ENCODE peak calls at places on chromosomes 5 and 9, in five cellular contexts. One of them, this sample, is unnamed.

GRCh38 chr9:89428901-89429890 is 68.7 kb downstream of the SEMA4D start:
- DNase-seq in SJCRH30: no peak
- DNase-seq in neuronal stem cell: no peak
- DNase-seq in fibroblast of lung: no peak
- DNase-seq in OCI-LY7: peak; percentile 91
- DNase-seq in this sample: peak; percentile 38

GRCh38 chr5:138033916-138034315 is 1.0 kb upstream of the FAM13B start:
- DNase-seq in fibroblast of lung: peak; percentile 66
- DNase-seq in OCI-LY7: no peak
- DNase-seq in neuronal stem cell: no peak
- DNase-seq in SJCRH30: no peak
- DNase-seq in this sample: peak; percentile 11

GRCh38 chr5:57494104-57495098 is 11.8 kb upstream of the ACTBL2 start:
- DNase-seq in OCI-LY7: no peak
- DNase-seq in neuronal stem cell: no peak
- DNase-seq in fibroblast of lung: peak; percentile 100
- DNase-seq in SJCRH30: peak; percentile 96
- DNase-seq in this sample: peak; percentile 32

GRCh38 chr5:156431956-156432829 is 105.2 kb downstream of the SGCD start:
- DNase-seq in fibroblast of lung: no peak
- DNase-seq in SJCRH30: no peak
- DNase-seq in neuronal stem cell: no peak
- DNase-seq in OCI-LY7: no peak
- DNase-seq in this sample: no peak

GRCh38 chr5:111252799-111253564 is 28.8 kb downstream of the CAMK4 start:
- DNase-seq in SJCRH30: no peak
- DNase-seq in OCI-LY7: peak; percentile 44
- DNase-seq in neuronal stem cell: no peak
- DNase-seq in fibroblast of lung: no peak
- DNase-seq in this sample: no peak

GRCh38 chr9:124761196-124761595 is 9.9 kb downstream of the NR6A1 start:
- DNase-seq in neuronal stem cell: no peak
- DNase-seq in SJCRH30: no peak
- DNase-seq in fibroblast of lung: no peak
- DNase-seq in OCI-LY7: no peak
- DNase-seq in this sample: no peak

GRCh38 chr5:140713562-140714094 is 13.4 kb downstream of the ZMAT2 start:
- DNase-seq in neuronal stem cell: no peak
- DNase-seq in SJCRH30: no peak
- DNase-seq in fibroblast of lung: no peak
- DNase-seq in OCI-LY7: no peak
- DNase-seq in this sample: no peak

GRCh38 chr5:96455789-96456188 is 22.7 kb upstream of the PCSK1 start:
- DNase-seq in SJCRH30: no peak
- DNase-seq in fibroblast of lung: no peak
- DNase-seq in neuronal stem cell: no peak
- DNase-seq in OCI-LY7: no peak
- DNase-seq in this sample: no peak

GRCh38 chr9:5563417-5563815 is 53.1 kb downstream of the PDCD1LG2 start:
- DNase-seq in neuronal stem cell: no peak
- DNase-seq in fibroblast of lung: peak; percentile 63
- DNase-seq in OCI-LY7: no peak
- DNase-seq in SJCRH30: no peak
- DNase-seq in this sample: no peak

GRCh38 chr5:1785062-1785461 is 14.6 kb downstream of the MRPL36 start:
- DNase-seq in OCI-LY7: peak; percentile 22
- DNase-seq in neuronal stem cell: no peak
- DNase-seq in fibroblast of lung: no peak
- DNase-seq in SJCRH30: no peak
- DNase-seq in this sample: no peak

GRCh38 chr9:89564257-89564878 is 40.4 kb upstream of the GADD45G start:
- DNase-seq in OCI-LY7: peak; percentile 62
- DNase-seq in neuronal stem cell: peak; percentile 5
- DNase-seq in SJCRH30: peak; percentile 75
- DNase-seq in fibroblast of lung: no peak
- DNase-seq in this sample: peak; percentile 13

GRCh38 chr5:57177479-57178156 is 3.8 kb downstream of the GPBP1 start:
- DNase-seq in neuronal stem cell: no peak
- DNase-seq in OCI-LY7: no peak
- DNase-seq in fibroblast of lung: no peak
- DNase-seq in SJCRH30: no peak
- DNase-seq in this sample: no peak

GRCh38 chr5:4720831-4721230 is 419.3 kb upstream of the ADAMTS16 start:
- DNase-seq in neuronal stem cell: no peak
- DNase-seq in fibroblast of lung: peak; percentile 86
- DNase-seq in OCI-LY7: no peak
- DNase-seq in SJCRH30: no peak
- DNase-seq in this sample: no peak

GRCh38 chr5:140573683-140574082 is 9.1 kb downstream of the SLC35A4 start:
- DNase-seq in OCI-LY7: no peak
- DNase-seq in neuronal stem cell: no peak
- DNase-seq in fibroblast of lung: no peak
- DNase-seq in SJCRH30: no peak
- DNase-seq in this sample: no peak

GRCh38 chr5:141343242-141343952 is at the start of gene PCDHGA3:
- DNase-seq in OCI-LY7: peak; percentile 17
- DNase-seq in neuronal stem cell: no peak
- DNase-seq in SJCRH30: no peak
- DNase-seq in fibroblast of lung: peak; percentile 65
- DNase-seq in this sample: no peak

GRCh38 chr5:172266676-172267092 is 16.9 kb downstream of the UBTD2 start:
- DNase-seq in fibroblast of lung: peak; percentile 27
- DNase-seq in neuronal stem cell: no peak
- DNase-seq in SJCRH30: no peak
- DNase-seq in OCI-LY7: no peak
- DNase-seq in this sample: peak; percentile 37

GRCh38 chr5:170769898-170770416 is 13.6 kb upstream of the GABRP start:
- DNase-seq in fibroblast of lung: no peak
- DNase-seq in neuronal stem cell: no peak
- DNase-seq in OCI-LY7: no peak
- DNase-seq in SJCRH30: no peak
- DNase-seq in this sample: no peak

GRCh38 chr5:147403659-147404640 is 105.9 kb downstream of the DPYSL3 start:
- DNase-seq in neuronal stem cell: no peak
- DNase-seq in OCI-LY7: no peak
- DNase-seq in SJCRH30: peak; percentile 30
- DNase-seq in fibroblast of lung: peak; percentile 100
- DNase-seq in this sample: peak; percentile 98

GRCh38 chr9:2634158-2634557 is 12.6 kb downstream of the VLDLR start:
- DNase-seq in fibroblast of lung: no peak
- DNase-seq in OCI-LY7: no peak
- DNase-seq in SJCRH30: no peak
- DNase-seq in neuronal stem cell: no peak
- DNase-seq in this sample: no peak

GRCh38 chr5:87245451-87245850 is 22.2 kb upstream of the RASA1 start:
- DNase-seq in fibroblast of lung: no peak
- DNase-seq in SJCRH30: no peak
- DNase-seq in OCI-LY7: no peak
- DNase-seq in neuronal stem cell: no peak
- DNase-seq in this sample: no peak

GRCh38 chr9:89655990-89656657 is 51.3 kb downstream of the GADD45G start:
- DNase-seq in SJCRH30: no peak
- DNase-seq in fibroblast of lung: no peak
- DNase-seq in OCI-LY7: no peak
- DNase-seq in neuronal stem cell: no peak
- DNase-seq in this sample: no peak

GRCh38 chr5:178641711-178642110 is 14.9 kb upstream of the CLK4 start:
- DNase-seq in SJCRH30: no peak
- DNase-seq in neuronal stem cell: no peak
- DNase-seq in fibroblast of lung: no peak
- DNase-seq in OCI-LY7: no peak
- DNase-seq in this sample: no peak

GRCh38 chr5:123098767-123099513 is 9.9 kb downstream of the PRDM6 start:
- DNase-seq in SJCRH30: no peak
- DNase-seq in neuronal stem cell: no peak
- DNase-seq in fibroblast of lung: peak; percentile 18
- DNase-seq in OCI-LY7: no peak
- DNase-seq in this sample: no peak

GRCh38 chr5:14190194-14191164 is 47.3 kb downstream of the TRIO start:
- DNase-seq in fibroblast of lung: peak; percentile 100
- DNase-seq in neuronal stem cell: no peak
- DNase-seq in OCI-LY7: no peak
- DNase-seq in SJCRH30: peak; percentile 30
- DNase-seq in this sample: no peak

GRCh38 chr5:36691993-36692392 is 85.6 kb downstream of the SLC1A3 start:
- DNase-seq in SJCRH30: no peak
- DNase-seq in neuronal stem cell: no peak
- DNase-seq in fibroblast of lung: peak; percentile 44
- DNase-seq in OCI-LY7: no peak
- DNase-seq in this sample: no peak

GRCh38 chr5:36689225-36689624 is 82.8 kb downstream of the SLC1A3 start:
- DNase-seq in neuronal stem cell: no peak
- DNase-seq in SJCRH30: no peak
- DNase-seq in fibroblast of lung: peak; percentile 77
- DNase-seq in OCI-LY7: no peak
- DNase-seq in this sample: no peak

GRCh38 chr5:36690041-36690941 is 83.9 kb downstream of the SLC1A3 start:
- DNase-seq in neuronal stem cell: peak; percentile 77
- DNase-seq in OCI-LY7: peak; percentile 70
- DNase-seq in SJCRH30: peak; percentile 52
- DNase-seq in fibroblast of lung: peak; percentile 74
- DNase-seq in this sample: peak; percentile 86

GRCh38 chr5:36692791-36693763 is 86.7 kb downstream of the SLC1A3 start:
- DNase-seq in SJCRH30: no peak
- DNase-seq in fibroblast of lung: peak; percentile 68
- DNase-seq in OCI-LY7: peak; percentile 34
- DNase-seq in neuronal stem cell: peak; percentile 68
- DNase-seq in this sample: peak; percentile 87

GRCh38 chr5:36691241-36691640 is 84.8 kb downstream of the SLC1A3 start:
- DNase-seq in fibroblast of lung: no peak
- DNase-seq in SJCRH30: no peak
- DNase-seq in OCI-LY7: no peak
- DNase-seq in neuronal stem cell: no peak
- DNase-seq in this sample: no peak
- H3K4me1 ChIP-seq in fibroblast of lung: no peaks in the 10 kb centered on the region
- H3K4me1 ChIP-seq in SJCRH30: no peaks in the 10 kb centered on the region
- H3K4me1 ChIP-seq in OCI-LY7: peaks cover 11% of the 10 kb centered on the region
- H3K4me1 ChIP-seq in neuronal stem cell: peaks cover 2% of the 10 kb centered on the region
- H3K4me1 ChIP-seq in this sample: peaks cover 5% of the 10 kb centered on the region

DNA sequence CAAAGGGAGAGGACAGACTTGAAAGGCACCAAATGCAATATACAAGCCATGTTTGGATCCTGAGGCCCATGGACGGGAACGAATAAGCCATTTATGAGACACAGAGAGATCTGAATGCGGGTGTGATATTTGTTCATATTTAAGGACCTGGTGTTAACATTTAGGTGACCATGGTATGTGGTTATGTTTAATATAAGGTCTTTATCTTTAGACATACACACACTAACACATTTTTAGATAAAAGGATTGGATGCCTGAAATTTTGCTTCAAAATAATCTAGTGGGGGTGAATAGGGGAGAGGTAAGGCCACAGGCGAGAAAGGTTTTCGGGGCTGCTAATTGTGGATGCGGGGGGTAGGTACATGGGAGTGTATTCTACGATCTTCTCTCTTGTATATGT is 12.4 kb downstream of the AKNA start:
- DNase-seq in fibroblast of lung: no peak
- DNase-seq in neuronal stem cell: no peak
- DNase-seq in OCI-LY7: no peak
- DNase-seq in SJCRH30: no peak
- DNase-seq in this sample: no peak
- H3K36me3 ChIP-seq in fibroblast of lung: peaks cover 5% of the 10 kb centered on the region
- H3K36me3 ChIP-seq in neuronal stem cell: peaks cover 34% of the 10 kb centered on the region
- H3K36me3 ChIP-seq in OCI-LY7: peaks cover 86% of the 10 kb centered on the region
- H3K36me3 ChIP-seq in SJCRH30: no peaks in the 10 kb centered on the region
- H3K36me3 ChIP-seq in this sample: peaks cover 11% of the 10 kb centered on the region

DNA sequence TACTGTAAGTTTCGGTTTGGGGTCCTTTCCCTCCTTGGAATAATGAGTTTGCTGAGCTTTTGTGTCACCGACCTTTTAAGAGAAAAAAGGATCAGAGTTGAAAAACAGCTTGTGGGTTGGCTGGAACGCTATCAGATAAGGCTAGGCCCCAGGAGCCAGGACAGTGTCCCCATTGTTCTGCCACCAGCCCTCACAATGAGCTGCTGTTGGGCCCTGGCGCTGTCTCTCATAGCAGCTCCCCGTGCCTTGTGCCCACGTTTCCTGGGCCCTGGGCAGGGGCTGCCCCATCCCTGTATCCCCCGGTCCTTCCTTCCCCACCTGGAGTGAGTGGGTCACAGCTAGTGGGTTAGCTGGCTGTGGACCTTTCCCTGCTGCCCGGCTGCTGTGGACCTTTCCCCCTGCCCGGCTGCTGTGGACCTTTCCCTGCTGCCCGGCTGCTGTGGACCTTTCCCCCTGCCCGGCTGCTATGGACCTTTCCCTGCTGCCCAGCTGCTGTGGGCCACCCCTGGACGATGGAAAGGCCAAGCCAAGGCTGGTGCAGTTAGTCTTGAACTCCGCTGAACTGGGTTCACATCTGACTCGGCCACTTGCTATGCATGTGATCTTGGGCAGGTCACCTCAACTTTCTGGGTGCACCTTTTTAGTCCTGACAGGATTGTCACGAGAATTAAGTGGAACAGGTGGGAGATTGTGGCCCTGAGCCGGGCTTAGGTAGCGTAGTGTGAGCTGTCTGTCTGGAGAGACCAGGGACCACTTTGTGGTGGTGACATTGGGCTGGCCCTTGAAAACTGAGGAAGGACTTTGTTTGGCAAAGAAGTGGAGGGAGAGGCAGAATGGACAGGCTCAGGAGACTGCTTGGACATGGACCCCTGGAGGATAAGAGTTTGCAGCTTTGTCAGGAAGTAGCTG is 99.5 kb downstream of the DAB2IP start:
- DNase-seq in fibroblast of lung: no peak
- DNase-seq in SJCRH30: peak; percentile 83
- DNase-seq in neuronal stem cell: no peak
- DNase-seq in OCI-LY7: no peak
- DNase-seq in this sample: peak; percentile 40
- H3K4me1 ChIP-seq in fibroblast of lung: peaks cover 20% of the 10 kb centered on the region
- H3K4me1 ChIP-seq in SJCRH30: peaks cover 25% of the 10 kb centered on the region
- H3K4me1 ChIP-seq in neuronal stem cell: peaks cover 46% of the 10 kb centered on the region
- H3K4me1 ChIP-seq in OCI-LY7: peaks cover 23% of the 10 kb centered on the region
- H3K4me1 ChIP-seq in this sample: peaks cover 6% of the 10 kb centered on the region

GRCh38 chr9:135109650-135110049 is 22.2 kb downstream of the OLFM1 start:
- DNase-seq in SJCRH30: no peak
- DNase-seq in neuronal stem cell: no peak
- DNase-seq in OCI-LY7: no peak
- DNase-seq in fibroblast of lung: no peak
- DNase-seq in this sample: no peak
- H3K36me3 ChIP-seq in SJCRH30: no peaks in the 10 kb centered on the region
- H3K36me3 ChIP-seq in neuronal stem cell: no peaks in the 10 kb centered on the region
- H3K36me3 ChIP-seq in OCI-LY7: no peaks in the 10 kb centered on the region
- H3K36me3 ChIP-seq in fibroblast of lung: no peaks in the 10 kb centered on the region
- H3K36me3 ChIP-seq in this sample: no peaks in the 10 kb centered on the region

GRCh38 chr9:121949766-121950165 is 143.3 kb downstream of the TTLL11 start:
- DNase-seq in OCI-LY7: no peak
- DNase-seq in SJCRH30: no peak
- DNase-seq in fibroblast of lung: no peak
- DNase-seq in neuronal stem cell: no peak
- DNase-seq in this sample: no peak
- H3K4me1 ChIP-seq in OCI-LY7: peaks cover 83% of the 10 kb centered on the region
- H3K4me1 ChIP-seq in SJCRH30: no peaks in the 10 kb centered on the region
- H3K4me1 ChIP-seq in fibroblast of lung: no peaks in the 10 kb centered on the region
- H3K4me1 ChIP-seq in neuronal stem cell: peaks cover 3% of the 10 kb centered on the region
- H3K4me1 ChIP-seq in this sample: no peaks in the 10 kb centered on the region